ENCODE peak calls at places on chromosome 22, in eight cellular contexts. K is NAMALWA, M is GM13977, F is endothelial cell, S is mammary epithelial cell, J is ELR, T is amniotic stem cell, Y is AG04450. V is an unnamed sample.
A peak's percentile ranks its signal among the peaks of the same experiment; 100 is the strongest.

GRCh38 chr22:19179472-19180048 is 1.0 kb upstream of the SLC25A1 start:
- DNase-seq in K (peak; percentile 85), M (peak; percentile 84), F (peak; percentile 71), S (peak; percentile 67), J (peak; percentile 86), T (peak; percentile 61), Y (peak; percentile 68), V (peak; percentile 65)

GRCh38 chr22:21695432-21696085 is 29.7 kb downstream of the PPIL2 start:
- DNase-seq in K (no peak), M (no peak), F (no peak), S (no peak), J (no peak), T (no peak), Y (no peak), V (no peak)

GRCh38 chr22:46674367-46674781 is 54.2 kb downstream of the GRAMD4 start:
- DNase-seq in K (peak; percentile 91), M (peak; percentile 80), F (no peak), S (no peak), J (no peak), T (no peak), Y (no peak), V (no peak)

GRCh38 chr22:39362271-39362670 is 12.5 kb downstream of the SYNGR1 start:
- DNase-seq in K (no peak), M (no peak), F (no peak), S (no peak), J (peak; percentile 61), T (no peak), Y (no peak), V (no peak)

GRCh38 chr22:26325641-26326040 is 103.4 kb upstream of the ASPHD2 start:
- DNase-seq in K (no peak), M (no peak), F (no peak), S (no peak), J (no peak), T (no peak), Y (no peak), V (no peak)

GRCh38 chr22:49763696-49764095 is 64.0 kb downstream of the BRD1 start:
- DNase-seq in K (no peak), M (no peak), F (no peak), S (no peak), J (no peak), T (no peak), Y (no peak), V (no peak)

GRCh38 chr22:47395481-47395880 is 633.0 kb downstream of the TBC1D22A start:
- DNase-seq in K (no peak), M (no peak), F (no peak), S (no peak), J (no peak), T (no peak), Y (no peak), V (peak; percentile 27)

GRCh38 chr22:39135092-39135896 is 17.2 kb downstream of the CBX7 start:
- DNase-seq in K (peak; percentile 75), M (peak; percentile 70), F (peak; percentile 88), S (peak; percentile 39), J (peak; percentile 68), T (no peak), Y (no peak), V (no peak)

GRCh38 chr22:50030315-50031188 is 18.0 kb upstream of the IL17REL start:
- DNase-seq in K (peak; percentile 85), M (peak; percentile 98), F (peak; percentile 78), S (peak; percentile 60), J (peak; percentile 77), T (peak; percentile 41), Y (peak; percentile 11), V (peak; percentile 28)

GRCh38 chr22:30829901-30830550 is 135.4 kb downstream of the OSBP2 start:
- DNase-seq in K (no peak), M (no peak), F (no peak), S (peak; percentile 99), J (peak; percentile 98), T (peak; percentile 89), Y (peak; percentile 68), V (peak; percentile 46)

GRCh38 chr22:42358643-42359558 is 73.3 kb downstream of the NFAM1 start:
- DNase-seq in K (no peak), M (no peak), F (no peak), S (no peak), J (no peak), T (no peak), Y (no peak), V (no peak)

GRCh38 chr22:46449116-46449691 is 88.2 kb downstream of the CELSR1 start:
- DNase-seq in K (no peak), M (no peak), F (no peak), S (no peak), J (no peak), T (no peak), Y (no peak), V (no peak)

GRCh38 chr22:29700949-29701927 is 18.6 kb upstream of the CABP7 start:
- DNase-seq in K (peak; percentile 64), M (peak; percentile 60), F (peak; percentile 31), S (no peak), J (peak; percentile 74), T (no peak), Y (no peak), V (no peak)

GRCh38 chr22:31867386-31868153 is 76.8 kb upstream of the YWHAH start:
- DNase-seq in K (no peak), M (no peak), F (no peak), S (no peak), J (peak; percentile 20), T (no peak), Y (no peak), V (no peak)

V was measured in astrocyte of the cerebellum.